ENCODE peak calls at places on chromosomes 5 and 9, in six cellular contexts. Q is A549; Y is PC-9; F is CD8-positive, alpha-beta memory T cell; B is psoas muscle; X is thoracic aorta. M is an unnamed sample.

GRCh38 chr5:26942481-26942880 is 95.9 kb downstream of the CDH9 start:
- DNase-seq in Q (peak; percentile 9), Y (no peak), F (no peak), B (no peak), X (no peak), M (no peak)

GRCh38 chr5:103498211-103498610 is 64.4 kb downstream of the NUDT12 start:
- DNase-seq in Q (no peak), Y (no peak), F (no peak), B (no peak), X (no peak), M (no peak)

GRCh38 chr5:13567819-13568218 is 376.7 kb downstream of the DNAH5 start:
- DNase-seq in Q (peak; percentile 27), Y (peak; percentile 18), F (no peak), B (no peak), X (no peak), M (no peak)

GRCh38 chr9:129863059-129863690 is 27.9 kb downstream of the USP20 start:
- DNase-seq in Q (no peak), Y (peak; percentile 67), F (peak; percentile 74), B (peak; percentile 49), X (no peak), M (no peak)

GRCh38 chr5:162227075-162227474 is 159.5 kb downstream of the GABRG2 start:
- DNase-seq in Q (no peak), Y (no peak), F (no peak), B (no peak), X (no peak), M (no peak)

GRCh38 chr9:122376791-122377190 is 6.0 kb downstream of the PTGS1 start:
- DNase-seq in Q (no peak), Y (no peak), F (no peak), B (no peak), X (no peak), M (no peak)

GRCh38 chr5:159459132-159459627 is 128.9 kb upstream of the IL12B start:
- DNase-seq in Q (no peak), Y (no peak), F (no peak), B (no peak), X (no peak), M (no peak)

GRCh38 chr5:82749453-82749852 is 327.7 kb downstream of the TMEM167A start:
- DNase-seq in Q (no peak), Y (no peak), F (no peak), B (no peak), X (no peak), M (no peak)

GRCh38 chr5:138504799-138505198 is 38.2 kb downstream of the ETF1 start:
- DNase-seq in Q (no peak), Y (no peak), F (no peak), B (no peak), X (no peak), M (no peak)

GRCh38 chr5:80149161-80149609 is 106.7 kb downstream of the SERINC5 start:
- DNase-seq in Q (no peak), Y (no peak), F (no peak), B (no peak), X (no peak), M (no peak)

GRCh38 chr9:126329476-126330275 is 3.0 kb downstream of the MVB12B start:
- DNase-seq in Q (no peak), Y (no peak), F (peak; percentile 28), B (peak; percentile 92), X (no peak), M (no peak)

GRCh38 chr9:132147839-132148238 is 14.0 kb upstream of the NTNG2 start:
- DNase-seq in Q (no peak), Y (no peak), F (no peak), B (no peak), X (no peak), M (no peak)

GRCh38 chr5:146428658-146429057 is 18.5 kb upstream of the TCERG1 start:
- DNase-seq in Q (no peak), Y (no peak), F (no peak), B (no peak), X (no peak), M (no peak)

GRCh38 chr5:38557309-38557710 is 864 bp upstream of the LIFR start:
- DNase-seq in Q (no peak), Y (no peak), F (no peak), B (peak; percentile 64), X (no peak), M (no peak)

GRCh38 chr5:151239237-151239861 is 13.6 kb upstream of the GM2A start:
- DNase-seq in Q (peak; percentile 60), Y (peak; percentile 63), F (peak; percentile 42), B (peak; percentile 90), X (no peak), M (peak; percentile 84)

GRCh38 chr5:1521054-1521453 is 2.7 kb downstream of the LPCAT1 start:
- DNase-seq in Q (no peak), Y (no peak), F (no peak), B (no peak), X (no peak), M (peak; percentile 29)

GRCh38 chr5:124871299-124871698 is 124.9 kb upstream of the ZNF608 start:
- DNase-seq in Q (no peak), Y (no peak), F (no peak), B (no peak), X (no peak), M (no peak)

GRCh38 chr9:91751922-91752321 is 198.1 kb downstream of the ROR2 start:
- DNase-seq in Q (no peak), Y (no peak), F (no peak), B (no peak), X (no peak), M (no peak)

GRCh38 chr5:135535820-135536801 is at the start of gene NEUROG1:
- DNase-seq in Q (no peak), Y (no peak), F (no peak), B (no peak), X (no peak), M (no peak)

GRCh38 chr9:134553061-134553891 is 88.3 kb upstream of the COL5A1 start:
- DNase-seq in Q (no peak), Y (no peak), F (no peak), B (peak; percentile 47), X (no peak), M (no peak)

GRCh38 chr9:15697459-15697858 is 144.6 kb downstream of the CCDC171 start:
- DNase-seq in Q (peak; percentile 11), Y (peak; percentile 16), F (no peak), B (no peak), X (no peak), M (no peak)

GRCh38 chr9:84617415-84617814 is 52.1 kb upstream of the NTRK2 start:
- DNase-seq in Q (no peak), Y (no peak), F (no peak), B (no peak), X (no peak), M (no peak)

DNA sequence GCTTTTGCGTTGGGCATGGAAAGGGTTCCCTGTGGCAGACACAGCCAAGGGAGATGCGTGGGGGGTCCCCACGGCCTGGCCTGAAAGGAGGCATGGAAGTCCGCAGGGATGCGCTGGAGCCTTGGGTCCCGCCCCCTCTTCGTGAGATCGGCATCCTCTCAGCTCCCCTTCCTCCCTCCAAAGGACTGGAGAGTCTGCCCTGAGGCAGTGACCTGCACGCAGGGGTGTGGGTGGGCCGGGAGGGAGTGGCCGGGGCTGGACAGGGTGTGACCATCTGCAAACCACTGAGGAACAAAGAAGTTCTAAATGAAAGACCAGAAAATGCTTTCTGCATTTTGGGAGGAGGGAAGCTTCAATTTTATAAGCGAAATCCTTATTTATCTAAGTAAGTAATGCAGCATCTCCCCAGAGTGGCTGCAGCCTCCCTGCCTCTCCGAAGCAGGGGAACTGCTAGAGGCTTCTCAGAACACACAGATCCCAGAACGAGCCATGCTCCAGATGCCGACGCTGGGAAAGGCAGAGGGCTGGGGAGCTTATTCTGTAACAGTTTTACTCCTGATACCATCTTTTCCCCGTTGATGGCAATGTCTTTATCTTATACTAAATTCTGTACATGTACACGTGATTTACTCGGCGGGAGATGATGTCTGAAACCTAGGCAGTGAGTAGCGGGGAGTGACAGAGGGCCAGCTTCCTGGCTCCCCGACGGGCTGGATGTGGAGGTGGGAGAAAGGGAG is 221.7 kb downstream of the FANCC start:
- DNase-seq in Q (no peak), Y (no peak), F (no peak), B (no peak), X (no peak), M (no peak)
- H3K4me1 ChIP-seq in Q (peaks cover 61% of the 10 kb centered on the region), Y (peaks cover 29% of the 10 kb centered on the region), F (no peaks in the 10 kb centered on the region), B (peaks cover 70% of the 10 kb centered on the region), X (peaks cover 44% of the 10 kb centered on the region), M (peaks cover 7% of the 10 kb centered on the region)

DNA sequence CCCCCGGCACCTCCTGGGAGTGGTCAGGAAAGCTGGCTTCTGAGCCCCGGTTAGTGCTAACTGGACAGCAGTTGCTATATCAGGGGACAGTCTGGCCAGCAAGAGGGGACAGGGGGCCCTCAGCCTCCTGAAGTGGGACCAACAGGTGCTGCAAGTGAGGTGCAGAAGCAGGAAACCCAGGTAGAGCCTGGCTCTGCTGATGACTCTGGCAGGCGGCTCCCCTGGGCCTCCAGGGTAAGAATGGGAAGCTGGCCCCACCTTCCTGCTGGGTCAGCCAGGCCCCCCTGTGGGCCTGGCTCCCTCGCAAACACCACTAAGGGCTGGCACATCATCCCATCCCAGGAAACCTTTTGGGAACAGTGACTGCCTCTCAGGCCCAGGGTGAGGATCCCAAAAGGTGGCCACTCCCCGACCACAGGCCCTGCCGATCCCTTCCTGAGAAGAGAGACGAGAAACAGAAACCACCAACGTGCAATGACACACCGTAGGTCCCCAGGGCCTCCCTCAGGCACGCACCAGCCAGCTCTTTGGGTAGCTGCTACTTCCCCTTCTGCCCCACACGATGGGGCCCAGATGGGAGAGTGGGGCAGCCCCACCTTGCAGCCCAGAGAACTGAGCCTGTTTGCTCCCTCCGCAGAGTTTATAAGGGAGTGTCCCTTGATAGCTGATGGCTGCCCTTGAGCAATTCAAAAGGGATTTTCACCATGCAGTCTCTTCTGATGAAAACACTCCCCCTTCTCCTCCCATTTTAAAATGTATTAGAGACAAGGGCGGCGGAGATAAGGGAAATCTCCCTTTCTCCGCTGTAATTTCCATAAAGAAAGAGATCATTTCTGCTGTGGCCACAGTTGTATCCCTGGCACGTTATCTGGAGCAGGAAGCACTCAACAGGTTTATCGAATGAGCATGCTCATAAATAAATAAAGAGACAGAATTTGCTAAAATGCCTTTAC is 76.8 kb downstream of the STK10 start:
- DNase-seq in Q (no peak), Y (peak; percentile 42), F (peak; percentile 69), B (peak; percentile 62), X (no peak), M (peak; percentile 46)
- H3K27ac ChIP-seq in Q (no peak overlapping the region), Y (no peak overlapping the region), F (peak overlapping the region; percentile 56), B (peak overlapping the region; percentile 9), X (no peak overlapping the region), M (peak overlapping the region; percentile 75)

DNA sequence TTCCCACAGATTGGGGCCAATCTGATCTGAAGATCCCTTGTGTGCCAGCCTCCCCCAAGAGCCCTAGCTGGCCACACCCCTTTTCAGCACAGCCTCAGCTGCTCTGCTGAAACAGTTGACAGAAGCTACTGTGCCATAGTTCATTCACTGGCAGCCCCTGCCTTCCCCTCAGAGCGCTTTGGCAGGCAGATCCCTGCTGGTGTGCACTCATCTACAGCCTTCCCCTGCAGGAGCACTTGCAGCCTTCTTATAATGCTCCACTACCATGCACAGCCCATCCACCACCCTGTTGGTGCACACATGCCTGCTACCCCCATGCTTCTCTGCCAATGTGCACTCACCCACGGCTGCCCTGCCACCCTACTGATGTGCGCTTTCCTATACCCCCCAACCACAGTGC is 471.3 kb downstream of the MTRR start:
- DNase-seq in Q (no peak), Y (no peak), F (no peak), B (no peak), X (no peak), M (no peak)
- H3K4me1 ChIP-seq in Q (no peaks in the 10 kb centered on the region), Y (no peaks in the 10 kb centered on the region), F (no peaks in the 10 kb centered on the region), B (no peaks in the 10 kb centered on the region), X (no peaks in the 10 kb centered on the region), M (no peaks in the 10 kb centered on the region)

DNA sequence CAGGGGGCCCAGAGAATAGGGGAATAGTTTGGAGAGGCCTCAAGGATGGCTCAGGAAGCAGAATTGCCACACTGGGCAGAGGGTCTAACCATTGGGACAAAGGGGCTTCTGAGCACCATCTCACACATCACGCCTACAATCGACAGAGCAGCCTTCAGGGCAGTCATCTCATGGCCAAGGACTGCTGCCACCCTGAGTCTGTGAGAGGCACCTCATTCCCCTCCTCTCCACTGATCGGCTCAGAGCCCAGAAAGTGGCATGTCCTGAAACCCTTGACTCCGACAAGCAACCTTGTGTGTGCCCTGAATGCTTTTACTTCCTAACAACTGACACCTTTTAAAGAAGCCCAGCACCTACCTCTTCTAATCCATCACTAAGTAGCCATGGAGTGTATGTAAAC is 128.9 kb upstream of the PTPN3 start:
- DNase-seq in Q (no peak), Y (no peak), F (no peak), B (no peak), X (no peak), M (no peak)
- H3K27ac ChIP-seq in Q (no peak overlapping the region), Y (no peak overlapping the region), F (no peak overlapping the region), B (no peak overlapping the region), X (no peak overlapping the region), M (no peak overlapping the region)

M was measured in lung.